ENCODE peak calls at places on chromosome 2, in four cellular contexts. D is BE2C, C is small intestine, O is heart left ventricle. A is an unnamed sample. For H3K27me3, the result is how much of the 10 kb centered on the place peaks cover.

GRCh38 chr2:191206613-191207471 is 38.4 kb upstream of the MYO1B start:
- DNase-seq in O (no peak), C (peak), D (no peak), A (peak)

GRCh38 chr2:35651688-35652323 is 703.8 kb upstream of the CRIM1 start:
- DNase-seq in D (no peak), O (no peak), C (peak), A (no peak)

GRCh38 chr2:54952425-54952824 is 97.8 kb downstream of the RTN4 start:
- DNase-seq in C (no peak), D (no peak), O (no peak), A (no peak)

GRCh38 chr2:128446049-128446811 is 127.6 kb upstream of the HS6ST1 start:
- DNase-seq in O (no peak), D (no peak), C (no peak), A (peak)

GRCh38 chr2:134668821-134669220 is 50.0 kb downstream of the TMEM163 start:
- DNase-seq in C (peak), D (no peak), O (no peak), A (no peak)

GRCh38 chr2:37829202-37829601 is 95.9 kb upstream of the RMDN2 start:
- DNase-seq in D (no peak), O (peak), C (no peak), A (peak)

GRCh38 chr2:218097975-218098374 is 27.9 kb upstream of the CXCR2 start:
- DNase-seq in O (no peak), C (no peak), D (no peak), A (no peak)

GRCh38 chr2:168545439-168546082 is 89.5 kb downstream of the CERS6 start:
- DNase-seq in D (no peak), O (peak), C (no peak), A (no peak)

GRCh38 chr2:98634406-98635092 is 26.2 kb downstream of the UNC50 start:
- DNase-seq in D (no peak), O (no peak), C (peak), A (no peak)

GRCh38 chr2:239156516-239157265 is 244.1 kb downstream of the HDAC4 start:
- DNase-seq in D (no peak), C (no peak), O (peak), A (peak)

GRCh38 chr2:40130251-40130994 is 321.5 kb downstream of the SLC8A1 start:
- DNase-seq in C (no peak), O (peak), D (peak), A (no peak)

GRCh38 chr2:26422947-26423629 is 21.4 kb downstream of the DRC1 start:
- DNase-seq in C (no peak), D (no peak), O (no peak), A (no peak)

GRCh38 chr2:205822578-205822977 is 140.3 kb downstream of the NRP2 start:
- DNase-seq in O (no peak), D (no peak), C (no peak), A (no peak)

GRCh38 chr2:70494283-70494886 is 59.2 kb downstream of the TGFA start:
- DNase-seq in O (no peak), C (no peak), D (no peak), A (no peak)

GRCh38 chr2:96599941-96600340 is 38.2 kb downstream of the KANSL3 start:
- DNase-seq in O (no peak), C (no peak), D (no peak), A (no peak)
- H3K27me3 ChIP-seq in O (under half), C (under half), D (under half), A (under half)

DNA sequence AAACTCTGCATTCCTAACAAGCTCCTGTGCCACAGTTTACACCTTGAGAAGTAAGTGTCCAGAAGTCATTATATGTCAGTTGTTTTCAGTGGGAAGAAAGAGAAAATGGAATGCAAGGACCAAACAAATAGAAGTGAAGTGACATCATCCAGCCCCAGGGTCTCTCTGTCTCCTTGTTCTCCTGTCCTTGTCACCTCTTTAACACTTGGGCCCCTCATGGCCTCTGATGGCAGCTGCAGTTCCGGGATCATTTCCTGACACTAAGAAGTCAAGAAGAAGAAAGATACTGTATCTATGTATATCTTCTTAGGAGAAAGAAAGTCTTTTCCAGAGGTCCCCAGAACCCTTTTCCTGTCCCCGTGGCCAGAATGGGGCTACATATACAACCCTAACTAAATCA is 2.8 kb upstream of the CFAP221 start:
- DNase-seq in C (no peak), O (no peak), D (no peak), A (no peak)
- H3K27me3 ChIP-seq in C (under half), O (under half), D (under half), A (under half)

DNA sequence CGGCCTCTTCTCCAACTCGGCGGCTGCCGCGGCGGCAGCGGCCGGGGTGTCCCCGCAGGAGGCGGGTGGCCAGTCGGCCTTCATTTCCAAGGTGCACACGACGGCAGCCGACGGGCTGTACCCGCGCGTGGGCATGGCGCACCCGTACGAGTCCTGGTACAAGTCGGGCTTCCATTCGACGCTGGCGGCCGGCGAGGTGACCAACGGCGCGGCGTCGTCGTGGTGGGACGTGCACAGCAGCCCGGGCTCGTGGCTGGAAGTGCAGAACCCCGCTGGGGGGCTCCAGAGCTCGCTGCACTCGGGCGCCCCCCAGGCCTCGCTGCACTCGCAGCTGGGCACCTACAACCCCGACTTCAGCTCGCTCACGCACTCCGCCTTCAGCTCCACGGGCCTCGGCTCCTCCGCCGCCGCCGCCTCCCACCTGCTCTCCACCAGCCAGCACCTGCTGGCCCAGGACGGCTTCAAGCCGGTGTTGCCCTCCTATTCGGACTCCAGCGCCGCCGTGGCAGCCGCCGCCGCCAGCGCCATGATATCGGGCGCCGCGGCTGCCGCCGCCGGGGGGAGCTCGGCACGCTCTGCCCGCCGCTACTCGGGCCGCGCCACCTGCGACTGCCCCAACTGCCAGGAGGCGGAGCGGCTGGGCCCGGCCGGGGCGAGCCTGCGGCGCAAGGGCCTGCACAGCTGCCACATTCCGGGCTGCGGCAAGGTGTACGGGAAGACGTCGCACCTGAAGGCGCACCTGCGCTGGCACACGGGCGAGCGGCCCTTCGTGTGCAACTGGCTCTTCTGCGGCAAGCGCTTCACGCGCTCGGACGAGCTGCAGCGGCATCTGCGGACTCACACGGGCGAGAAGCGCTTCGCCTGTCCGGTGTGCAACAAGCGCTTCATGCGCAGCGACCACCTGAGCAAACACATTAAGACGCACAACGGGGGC is 1.9 kb downstream of the SP9 start:
- DNase-seq in O (no peak), D (peak), C (peak), A (no peak)
- H3K27me3 ChIP-seq in O (half or more), D (half or more), C (half or more), A (half or more)

DNA sequence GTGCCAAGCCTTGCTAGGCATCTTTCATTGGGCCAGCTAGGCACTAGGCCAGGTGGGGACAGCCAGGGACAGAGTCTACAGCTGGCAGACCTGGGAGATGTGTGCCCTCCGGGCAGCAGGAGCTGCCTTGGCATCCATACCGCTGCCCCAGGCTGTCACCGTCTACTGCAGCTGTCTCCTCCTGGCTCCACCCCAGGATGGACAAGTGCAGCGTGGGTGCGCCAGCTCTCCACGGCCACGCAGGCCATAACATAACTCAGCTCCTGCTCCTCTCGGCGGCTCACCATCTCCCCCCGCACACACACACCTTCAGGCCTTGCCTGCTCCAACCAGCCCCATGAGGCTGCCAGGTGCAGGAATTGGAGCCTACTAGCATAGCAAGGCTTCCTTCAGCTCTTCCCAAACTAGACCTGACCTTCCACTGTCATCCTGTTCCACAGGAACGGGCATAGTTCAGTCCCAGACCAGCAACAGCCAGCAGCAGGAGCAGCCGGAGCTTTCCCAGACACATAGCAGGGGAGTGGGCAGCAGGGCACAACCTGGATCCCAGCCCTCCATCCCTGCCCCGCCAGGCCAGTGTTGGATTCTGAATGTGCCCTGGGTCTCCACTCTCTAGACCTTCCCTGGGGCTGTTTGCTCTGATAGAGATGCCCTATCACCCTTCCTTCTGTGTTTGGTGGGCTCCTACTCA is 2.5 kb upstream of the ADRA2B start:
- DNase-seq in D (no peak), O (peak), C (no peak), A (no peak)
- H3K27me3 ChIP-seq in D (under half), O (under half), C (under half), A (under half)

GRCh38 chr2:237378650-237379049 is 35.3 kb downstream of the COL6A3 start:
- DNase-seq in D (no peak), C (no peak), O (no peak), A (no peak)
- H3K27me3 ChIP-seq in D (under half), C (under half), O (under half), A (under half)

GRCh38 chr2:11155326-11156059 is at the start of gene SLC66A3:
- DNase-seq in O (no peak), C (no peak), D (peak), A (peak)
- H3K27me3 ChIP-seq in O (under half), C (under half), D (under half), A (under half)

GRCh38 chr2:23385351-23385747 is 370 bp downstream of the KLHL29 start:
- DNase-seq in C (no peak), O (peak), D (peak), A (no peak)
- H3K27me3 ChIP-seq in C (under half), O (under half), D (under half), A (under half)

GRCh38 chr2:231010201-231010730 is 14.3 kb downstream of the SPATA3 start:
- DNase-seq in C (no peak), D (no peak), O (no peak), A (no peak)
- H3K27me3 ChIP-seq in C (under half), D (under half), O (under half), A (under half)